ENCODE peak calls at places on chromosomes 12 and 14, in eight cellular contexts. A is HAP-1; L is CD4-positive, CD25-positive, alpha-beta regulatory T cell; O is left ventricle myocardium inferior; S is ovary; W is psoas muscle; F is body of pancreas; H is CD8-positive, alpha-beta T cell. N is an unnamed sample. For H3K4me1 and H3K27me3, the result is how much of the 10 kb centered on the place peaks cover.

GRCh38 chr12:119669744-119670472 is 2.0 kb downstream of the PRKAB1 start:
- DNase-seq in A (no peak), W (no peak), S (no peak), O (no peak), F (peak), H (no peak), L (no peak), N (no peak)

GRCh38 chr14:94989946-94990345 is 167.4 kb downstream of the DICER1 start:
- DNase-seq in F (no peak), A (no peak), O (no peak), W (no peak), L (no peak), H (no peak), S (no peak), N (no peak)

GRCh38 chr12:121181181-121181580 is 28.7 kb upstream of the P2RX4 start:
- DNase-seq in O (no peak), H (no peak), S (no peak), A (no peak), F (no peak), W (no peak), L (no peak), N (no peak)

GRCh38 chr14:53152909-53153701 is at the start of gene DDHD1:
- DNase-seq in W (peak), H (peak), S (peak), F (peak), O (peak), A (peak), L (peak), N (peak)

GRCh38 chr12:23084236-23084995 is 459.4 kb downstream of the ETNK1 start:
- DNase-seq in A (no peak), W (no peak), H (no peak), F (no peak), L (no peak), O (no peak), S (no peak), N (no peak)

GRCh38 chr14:78764240-78764639 is 594.1 kb downstream of the NRXN3 start:
- DNase-seq in A (no peak), L (no peak), O (no peak), H (no peak), W (no peak), F (no peak), S (no peak), N (no peak)

GRCh38 chr12:51907083-51907863 is at the start of gene ACVRL1:
- DNase-seq in A (no peak), S (no peak), O (peak), H (no peak), W (peak), L (no peak), F (no peak), N (no peak)

GRCh38 chr14:105126126-105126969 is 42.2 kb downstream of the JAG2 start:
- DNase-seq in A (no peak), H (peak), W (no peak), S (no peak), F (no peak), L (no peak), O (no peak), N (no peak)

GRCh38 chr14:53946404-53947400 is 9.9 kb downstream of the BMP4 start:
- DNase-seq in S (peak), A (no peak), H (no peak), L (no peak), O (no peak), W (no peak), F (no peak), N (peak)

GRCh38 chr14:103279129-103280025 is 54.7 kb upstream of the EIF5 start:
- DNase-seq in O (no peak), W (peak), S (peak), H (no peak), F (peak), L (no peak), A (no peak), N (no peak)

GRCh38 chr12:7144414-7145120 is 14.4 kb downstream of the CLSTN3 start:
- DNase-seq in L (no peak), W (no peak), O (no peak), S (peak), F (no peak), A (no peak), H (no peak), N (peak)

DNA sequence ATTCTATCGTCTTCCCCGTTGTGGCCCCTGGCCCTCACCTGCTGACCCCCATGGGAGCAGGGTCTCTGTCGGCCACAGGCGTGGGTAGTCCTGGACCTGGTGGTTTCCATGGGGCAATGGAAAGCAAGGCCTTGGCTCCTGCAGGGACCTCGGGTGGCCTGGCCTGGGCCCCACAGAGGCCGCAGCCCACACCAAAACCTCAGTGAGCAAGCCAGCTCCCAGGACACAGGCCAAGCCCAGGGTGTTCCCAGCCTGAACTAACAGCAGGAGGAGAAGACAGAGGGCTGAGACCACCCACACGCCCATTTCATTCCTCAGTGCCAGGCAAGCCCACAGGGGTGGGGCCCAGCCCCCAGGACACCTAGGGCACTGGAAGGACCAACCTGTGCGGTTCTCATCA is 16.9 kb downstream of the ABCB9 start:
- DNase-seq in O (no peak), S (no peak), A (no peak), L (no peak), F (no peak), W (no peak), H (no peak), N (no peak)
- H3K4me1 ChIP-seq in O (under half), S (under half), A (under half), L (under half), F (under half), W (under half), H (under half), N (under half)

GRCh38 chr14:36647827-36648753 is 13.6 kb upstream of the PAX9 start:
- DNase-seq in A (peak), H (no peak), W (no peak), S (no peak), F (peak), O (no peak), L (no peak), N (peak)
- H3K4me3 ChIP-seq in A (peak), H (no peak), W (peak), S (no peak), F (peak), O (peak), L (no peak), N (peak)

DNA sequence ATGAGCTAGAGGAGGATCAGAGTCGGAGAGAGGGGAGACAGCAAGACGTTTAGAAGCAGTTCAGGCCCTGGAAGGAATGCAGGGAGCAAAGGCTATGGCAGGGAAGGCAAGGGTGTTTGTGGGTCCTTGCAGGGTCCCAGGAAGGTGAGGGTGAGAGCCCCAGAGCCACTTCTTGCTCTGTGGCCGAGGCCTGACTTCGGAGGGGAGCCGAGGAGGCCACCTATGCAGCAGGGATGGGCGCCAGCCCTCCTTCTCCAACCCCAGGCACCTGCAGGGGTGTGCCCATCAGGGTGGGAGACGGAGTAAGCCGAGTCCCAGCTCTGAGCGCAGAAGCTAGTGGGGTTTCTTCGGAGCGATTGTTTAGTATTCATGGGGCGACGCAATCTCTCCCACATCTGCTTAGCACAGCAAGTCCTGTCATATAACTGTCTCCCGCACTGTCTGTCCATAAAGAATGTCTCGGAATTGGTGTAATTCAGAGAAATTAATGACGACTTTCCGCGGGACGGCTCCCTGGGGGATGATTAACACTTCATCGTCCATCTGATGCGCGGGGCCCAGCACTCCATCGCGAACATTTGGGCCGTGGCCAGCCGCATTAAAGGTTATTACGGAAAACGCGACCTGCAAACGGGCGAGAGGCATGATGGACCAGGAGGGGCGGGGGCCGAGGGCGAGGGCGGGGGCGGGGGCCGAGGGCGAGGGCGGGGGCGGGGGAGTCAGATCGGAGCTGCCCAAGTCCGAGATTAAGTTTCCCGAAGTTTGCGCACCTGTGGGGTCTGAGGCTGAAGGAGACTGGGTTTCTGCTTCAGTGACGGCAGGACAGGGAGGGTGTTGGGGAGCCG is 12.3 kb upstream of the CALCOCO1 start:
- DNase-seq in O (no peak), F (no peak), S (no peak), H (no peak), L (no peak), A (peak), W (no peak), N (no peak)
- H3K27me3 ChIP-seq in O (half or more), F (under half), S (under half), H (under half), L (half or more), A (under half), W (under half), N (half or more)

GRCh38 chr12:109999983-110000505 is 814 bp downstream of the ANKRD13A start:
- DNase-seq in W (no peak), F (peak), L (no peak), S (peak), A (peak), O (no peak), H (no peak), N (peak)
- H3K4me1 ChIP-seq in W (under half), F (under half), L (under half), S (under half), A (under half), O (half or more), H (under half), N (under half)

GRCh38 chr14:36660736-36661505 is 739 bp upstream of the PAX9 start:
- DNase-seq in H (no peak), S (no peak), L (no peak), A (no peak), W (no peak), F (peak), O (no peak), N (no peak)
- H3K4me3 ChIP-seq in H (no peak), S (no peak), L (no peak), A (peak), W (peak), F (no peak), O (peak), N (peak)

GRCh38 chr14:55129428-55130193 is 559 bp downstream of the LGALS3 start:
- DNase-seq in W (peak), L (peak), A (peak), F (peak), O (peak), S (peak), H (peak), N (peak)
- H3K27me3 ChIP-seq in W (under half), L (under half), A (under half), F (under half), O (under half), S (under half), H (under half), N (half or more)

GRCh38 chr12:54386781-54387467 is 2.4 kb upstream of the ZNF385A start:
- DNase-seq in O (no peak), S (no peak), F (no peak), L (no peak), H (no peak), A (no peak), W (no peak), N (no peak)
- H3K4me1 ChIP-seq in O (under half), S (under half), F (under half), L (under half), H (under half), A (under half), W (under half), N (half or more)

GRCh38 chr14:64939817-64940190 is 2.7 kb downstream of the GPX2 start:
- DNase-seq in H (no peak), A (no peak), F (no peak), L (no peak), O (no peak), W (no peak), S (no peak), N (no peak)

GRCh38 chr14:64940336-64940910 is 2.1 kb downstream of the GPX2 start:
- DNase-seq in S (no peak), L (no peak), W (no peak), H (no peak), A (no peak), O (no peak), F (no peak), N (no peak)

GRCh38 chr14:64937176-64937820 is 5.2 kb downstream of the GPX2 start:
- DNase-seq in A (no peak), S (no peak), H (no peak), O (peak), W (no peak), L (no peak), F (no peak), N (peak)

GRCh38 chr14:64937821-64938193 is 4.7 kb downstream of the GPX2 start:
- DNase-seq in A (no peak), F (no peak), H (no peak), W (no peak), O (no peak), L (no peak), S (no peak), N (peak)

DNA sequence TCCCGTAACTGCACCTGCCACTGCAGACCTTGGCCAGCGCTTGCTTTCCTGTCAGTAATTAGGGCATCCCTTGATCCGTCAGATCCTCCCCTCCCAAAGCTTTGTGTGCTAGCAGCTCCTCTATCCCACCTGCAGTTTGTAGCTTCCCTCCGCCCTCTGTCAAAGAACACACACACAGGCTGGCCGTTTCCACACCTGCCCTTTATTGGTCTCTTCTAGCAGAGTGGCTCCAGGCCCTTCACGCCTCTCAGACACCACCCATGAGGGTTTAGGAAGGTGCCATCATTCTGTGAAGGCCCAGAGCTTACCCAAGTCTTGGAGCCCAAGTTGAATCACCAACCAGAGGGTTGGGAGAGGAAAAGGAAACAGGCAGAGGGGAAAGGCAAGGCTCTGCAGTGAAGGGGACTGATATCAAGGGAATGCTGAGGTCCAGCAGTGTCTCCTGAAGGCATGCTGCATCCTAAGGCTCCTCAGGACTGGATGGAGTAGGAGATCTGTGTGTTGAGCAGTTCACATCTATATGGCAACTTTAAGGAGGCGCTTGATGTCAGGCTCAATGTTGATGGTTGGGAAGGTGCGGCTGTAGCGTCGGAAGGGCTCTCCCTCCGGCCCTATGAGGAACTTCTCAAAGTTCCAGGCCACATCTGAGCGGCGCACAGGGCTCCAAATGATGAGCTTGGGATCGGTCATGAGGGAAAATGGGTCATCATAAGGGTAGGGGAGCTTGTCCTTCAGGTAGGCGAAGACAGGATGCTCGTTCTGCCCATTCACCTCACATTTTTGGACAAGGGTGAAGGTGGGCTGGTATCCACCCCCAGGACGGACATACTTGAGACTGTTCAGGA is 3.4 kb downstream of the GPX2 start:
- DNase-seq in O (no peak), F (no peak), A (no peak), H (no peak), S (no peak), W (no peak), L (no peak), N (no peak)
- H3K4me3 ChIP-seq in O (no peak), F (no peak), A (no peak), H (no peak), S (no peak), W (no peak), L (no peak), N (no peak)

GRCh38 chr12:53172352-53172751 is 8.2 kb upstream of the ZNF740 start:
- DNase-seq in F (no peak), L (no peak), A (no peak), W (no peak), O (no peak), S (no peak), H (no peak), N (peak)
- H3K27me3 ChIP-seq in F (under half), L (under half), A (under half), W (under half), O (under half), S (under half), H (under half), N (under half)

GRCh38 chr12:111420494-111420893 is 14.8 kb downstream of the SH2B3 start:
- DNase-seq in S (no peak), H (no peak), O (no peak), F (no peak), A (no peak), W (no peak), L (no peak), N (no peak)
- H3K4me1 ChIP-seq in S (under half), H (under half), O (half or more), F (under half), A (under half), W (under half), L (under half), N (under half)

N was measured in cardiac muscle cell.